ENCODE peak calls at places on chromosomes 11 and 22, in ten cellular contexts. P is AG04449; W is astrocyte of the spinal cord; J is AG10803; F is heart right ventricle; B is body of pancreas; C is CD8-positive, alpha-beta T cell; L is lower lobe of right lung; R is effector memory CD4-positive, alpha-beta T cell; G is endodermal cell. O is an unnamed sample.

GRCh38 chr11:78015878-78016277 is 7.2 kb downstream of the KCTD14 start:
- DNase-seq in F (no peak), B (no peak), G (no peak), J (no peak), C (no peak), P (no peak), L (no peak), W (no peak), R (no peak), O (no peak)

GRCh38 chr11:132312616-132313210 is 942.3 kb downstream of the NTM start:
- DNase-seq in J (peak), P (no peak), R (no peak), L (no peak), B (no peak), F (no peak), W (peak), G (peak), C (no peak), O (peak)

GRCh38 chr11:33620423-33621120 is 80.1 kb downstream of the C11orf91 start:
- DNase-seq in F (no peak), L (no peak), C (no peak), R (no peak), J (peak), B (no peak), W (peak), G (no peak), P (no peak), O (no peak)

GRCh38 chr11:73154178-73154577 is 12.1 kb upstream of the FCHSD2 start:
- DNase-seq in C (no peak), W (no peak), J (no peak), G (peak), R (no peak), F (no peak), B (peak), L (no peak), P (no peak), O (no peak)

GRCh38 chr11:17694711-17695110 is 24.7 kb upstream of the MYOD1 start:
- DNase-seq in C (no peak), J (no peak), G (no peak), F (no peak), B (no peak), L (no peak), P (no peak), R (no peak), W (no peak), O (no peak)

GRCh38 chr11:72951193-72951592 is 137.0 kb downstream of the ATG16L2 start:
- DNase-seq in F (no peak), J (peak), L (peak), R (no peak), C (no peak), G (no peak), W (no peak), P (no peak), B (peak), O (no peak)

GRCh38 chr11:106311531-106312230 is 234.2 kb downstream of the AASDHPPT start:
- DNase-seq in F (no peak), P (peak), R (no peak), C (no peak), W (no peak), G (no peak), J (peak), L (no peak), B (no peak), O (no peak)

GRCh38 chr11:112784323-112785073 is 176.7 kb upstream of the NCAM1 start:
- DNase-seq in P (no peak), W (peak), B (peak), J (peak), L (no peak), G (peak), R (no peak), F (peak), C (no peak), O (peak)

GRCh38 chr22:18110194-18110943 is at the start of gene TUBA8:
- DNase-seq in W (peak), R (no peak), F (no peak), J (peak), P (no peak), G (peak), C (no peak), B (peak), L (no peak), O (peak)

GRCh38 chr11:33630936-33631748 is 69.5 kb downstream of the C11orf91 start:
- DNase-seq in L (no peak), C (no peak), J (peak), B (no peak), P (no peak), W (no peak), G (no peak), F (no peak), R (no peak), O (no peak)

GRCh38 chr22:36486619-36487384 is 5.4 kb upstream of the TXN2 start:
- DNase-seq in L (no peak), W (peak), C (peak), F (peak), J (peak), B (peak), G (peak), R (peak), P (no peak), O (peak)

GRCh38 chr11:27171391-27171790 is 130.8 kb downstream of the BBOX1 start:
- DNase-seq in P (no peak), W (no peak), R (no peak), G (no peak), B (no peak), J (no peak), F (no peak), L (no peak), C (no peak), O (no peak)

GRCh38 chr11:47950396-47950795 is 30.0 kb upstream of the PTPRJ start:
- DNase-seq in J (no peak), R (peak), B (peak), G (no peak), C (peak), L (peak), P (no peak), W (peak), F (peak), O (no peak)

GRCh38 chr11:22567759-22568158 is 57.9 kb downstream of the FANCF start:
- DNase-seq in F (no peak), R (no peak), G (no peak), P (no peak), L (no peak), W (no peak), B (no peak), J (no peak), C (no peak), O (no peak)

GRCh38 chr11:66317766-66318575 is 1.1 kb upstream of the CD248 start:
- DNase-seq in J (peak), L (no peak), P (no peak), C (peak), B (peak), F (peak), W (peak), G (peak), R (no peak), O (peak)

GRCh38 chr11:35390737-35391682 is 28.3 kb downstream of the SLC1A2 start:
- DNase-seq in L (no peak), P (no peak), C (no peak), F (no peak), W (peak), J (peak), R (no peak), G (no peak), B (peak), O (no peak)

GRCh38 chr11:35145249-35145648 is 6.3 kb downstream of the CD44 start:
- DNase-seq in B (peak), G (no peak), F (no peak), C (no peak), L (no peak), R (no peak), J (peak), W (peak), P (no peak), O (no peak)

GRCh38 chr11:5712507-5712906 is 22.9 kb downstream of the TRIM22 start:
- DNase-seq in B (no peak), L (no peak), C (no peak), J (no peak), G (no peak), P (no peak), W (peak), R (no peak), F (no peak), O (no peak)

GRCh38 chr11:45456686-45457085 is 170.5 kb upstream of the SYT13 start:
- DNase-seq in B (no peak), G (no peak), P (no peak), W (no peak), C (no peak), L (no peak), J (no peak), R (no peak), F (no peak), O (no peak)

GRCh38 chr11:102367364-102367763 is 20.4 kb downstream of the BIRC2 start:
- DNase-seq in W (peak), B (no peak), L (no peak), J (peak), G (no peak), F (no peak), C (no peak), P (no peak), R (no peak), O (no peak)

GRCh38 chr11:9664276-9665171 is 647 bp downstream of the SWAP70 start:
- DNase-seq in L (peak), C (no peak), F (peak), G (no peak), R (no peak), J (peak), B (peak), W (peak), P (no peak), O (peak)

GRCh38 chr11:100706179-100706578 is 19.1 kb downstream of the ARHGAP42 start:
- DNase-seq in J (no peak), C (no peak), G (no peak), F (no peak), L (no peak), P (no peak), W (no peak), R (no peak), B (no peak), O (no peak)

GRCh38 chr22:47547239-47547661 is 784.8 kb downstream of the TBC1D22A start:
- DNase-seq in J (no peak), C (no peak), R (no peak), W (no peak), B (no peak), F (no peak), P (no peak), L (no peak), G (no peak), O (no peak)

GRCh38 chr11:468493-468892 is 18.4 kb downstream of the PTDSS2 start:
- DNase-seq in F (no peak), L (no peak), R (no peak), B (no peak), G (no peak), J (no peak), P (no peak), C (no peak), W (no peak), O (no peak)

GRCh38 chr11:129855086-129855485 is 39.4 kb downstream of the TMEM45B start:
- DNase-seq in L (no peak), P (no peak), W (no peak), B (no peak), R (no peak), F (no peak), J (no peak), G (no peak), C (no peak), O (no peak)

GRCh38 chr11:116855413-116855812 is 18.0 kb upstream of the APOA1 start:
- DNase-seq in J (no peak), G (no peak), B (no peak), C (no peak), L (no peak), W (no peak), F (no peak), P (no peak), R (no peak), O (no peak)
- H3K4me3 ChIP-seq in J (no peak), G (no peak), B (no peak), C (no peak), L (no peak), W (no peak), F (no peak), P (no peak), R (no peak), O (no peak)

DNA sequence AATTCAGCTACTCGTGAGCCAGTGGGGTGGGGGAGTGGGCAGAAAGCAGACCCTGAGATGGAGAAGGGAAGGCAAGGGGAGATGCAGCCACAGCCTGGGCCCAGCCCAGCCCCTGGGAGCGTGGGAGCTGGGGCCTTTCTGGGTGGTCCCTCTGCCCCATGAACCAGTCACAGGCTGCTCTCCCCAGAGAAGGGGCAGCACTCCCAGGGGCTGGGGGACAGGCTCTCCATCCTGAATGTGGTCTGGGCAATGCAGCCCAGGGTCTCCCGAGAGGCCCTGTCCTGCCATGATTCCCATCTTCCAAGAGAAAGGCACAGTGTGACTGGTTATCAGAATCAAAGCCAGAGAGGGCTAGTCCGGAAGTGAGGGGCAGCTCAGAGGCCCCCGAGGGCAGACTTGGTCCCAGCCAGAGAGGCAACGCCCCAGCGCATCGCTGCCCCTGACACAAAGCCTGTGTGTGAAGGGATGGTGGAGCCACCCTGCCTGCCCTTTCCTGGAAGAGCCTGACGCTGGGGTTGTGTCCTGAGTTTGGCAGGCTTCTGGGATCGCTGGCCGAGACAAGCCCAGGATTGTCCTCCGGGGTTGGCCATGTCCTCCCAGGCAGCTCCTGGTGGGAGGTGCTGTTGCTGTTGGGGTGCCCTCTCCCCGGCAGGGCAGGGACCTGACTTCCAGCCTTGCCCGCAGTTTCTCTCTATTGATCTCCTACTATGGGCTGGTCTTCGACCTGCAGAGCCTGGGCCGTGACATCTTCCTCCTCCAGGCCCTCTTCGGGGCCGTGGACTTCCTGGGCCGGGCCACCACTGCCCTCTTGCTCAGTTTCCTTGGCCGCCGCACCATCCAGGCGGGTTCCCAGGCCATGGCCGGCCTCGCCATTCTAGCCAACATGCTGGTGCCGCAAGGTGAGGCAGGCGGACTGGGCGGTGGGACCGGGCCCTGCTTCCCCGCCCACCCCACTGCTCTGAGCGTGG is 23.8 kb upstream of the SLC22A12 start:
- DNase-seq in B (no peak), C (no peak), L (peak), P (no peak), R (no peak), J (no peak), F (no peak), W (no peak), G (peak), O (no peak)
- H3K4me3 ChIP-seq in B (no peak), C (no peak), L (no peak), P (no peak), R (no peak), J (no peak), F (no peak), W (no peak), G (no peak), O (no peak)

DNA sequence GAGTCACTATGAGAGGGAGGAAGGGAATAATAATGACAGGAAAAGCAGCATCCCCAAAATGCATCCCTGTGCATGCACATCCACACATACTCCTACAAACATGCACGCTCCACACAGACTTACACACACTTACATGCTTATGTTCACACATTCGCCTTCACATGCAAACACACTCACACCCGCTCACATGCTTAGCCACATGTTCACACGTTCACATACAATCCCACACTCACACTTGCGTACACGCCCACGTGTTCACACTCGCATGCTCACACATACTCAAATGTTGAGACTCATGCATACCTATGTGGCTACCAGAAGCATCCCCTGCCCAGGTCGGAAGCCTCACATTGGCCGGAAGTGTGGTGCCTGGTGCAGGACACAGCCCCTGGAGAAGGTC is 372.1 kb downstream of the MN1 start:
- DNase-seq in R (no peak), F (no peak), W (no peak), B (no peak), J (no peak), C (no peak), G (no peak), L (no peak), P (no peak), O (no peak)
- H3K4me3 ChIP-seq in R (no peak), F (no peak), W (no peak), B (no peak), J (no peak), C (no peak), G (no peak), L (no peak), P (no peak), O (no peak)

DNA sequence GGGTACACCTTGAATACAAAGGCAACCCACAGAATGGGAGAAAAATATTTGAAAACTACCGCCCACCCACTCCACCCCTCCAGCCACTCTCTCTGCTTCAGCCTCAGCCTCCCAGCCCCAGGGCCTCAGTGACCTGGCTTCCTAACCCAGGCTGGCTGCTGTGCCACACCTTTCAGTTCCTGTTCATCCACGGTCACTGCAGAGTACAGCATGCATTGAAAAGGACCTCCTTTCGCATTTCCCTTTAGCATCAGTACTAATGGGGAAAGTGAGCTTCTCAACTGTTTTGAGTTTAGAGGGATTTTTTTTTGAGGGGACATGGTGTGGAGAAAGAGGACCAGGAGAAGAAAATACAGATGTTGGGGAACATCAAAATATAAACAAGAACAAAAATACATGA is 28.7 kb upstream of the SERPIND1 start:
- DNase-seq in L (no peak), J (no peak), P (no peak), C (no peak), B (no peak), W (no peak), F (no peak), R (no peak), G (no peak), O (no peak)
- H3K4me3 ChIP-seq in L (no peak), J (no peak), P (no peak), C (no peak), B (no peak), W (no peak), F (no peak), R (no peak), G (no peak), O (no peak)

DNA sequence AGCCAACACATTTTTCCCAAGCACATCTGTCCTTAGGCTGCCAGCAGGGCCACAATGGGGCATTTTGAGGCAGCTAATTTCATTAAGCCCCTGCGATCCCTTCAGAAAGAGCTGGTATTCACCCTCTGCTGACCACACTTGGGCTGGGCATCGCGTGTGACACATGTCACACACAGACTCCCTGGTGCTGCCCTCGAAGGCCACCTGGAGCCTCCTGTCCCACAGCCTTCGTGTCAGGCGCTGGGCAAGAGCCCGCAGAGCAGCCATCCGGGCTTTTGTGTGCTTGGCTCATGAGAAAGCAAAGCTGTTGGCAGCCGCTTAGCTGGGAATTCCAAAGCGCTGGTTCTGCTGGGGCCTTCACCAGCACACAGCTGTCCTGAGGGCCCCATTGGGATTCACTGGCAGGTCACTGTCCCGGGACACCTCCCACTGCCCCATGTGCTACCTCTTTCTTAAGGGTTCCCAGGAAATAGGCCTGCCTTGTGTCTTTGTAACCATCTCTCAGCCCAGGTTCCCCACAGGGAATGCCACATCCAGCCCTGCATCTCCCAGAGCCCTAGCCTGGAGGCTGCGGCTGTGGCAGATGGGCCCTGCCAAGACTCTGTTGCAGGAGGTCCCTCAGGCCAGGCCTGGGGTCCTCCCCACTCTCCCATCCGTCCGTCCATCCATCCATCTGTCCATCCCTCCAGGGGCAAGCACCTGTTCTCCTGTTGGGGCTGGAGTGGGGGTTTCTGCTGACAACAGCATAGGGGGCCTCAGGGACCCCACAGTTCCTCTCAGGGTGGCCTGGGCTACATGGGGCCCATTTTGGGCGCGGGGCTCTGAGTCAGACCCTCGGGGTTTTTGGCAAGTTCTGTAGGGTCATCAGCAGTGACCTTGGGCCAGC is 4.9 kb downstream of the CLDN5 start:
- DNase-seq in P (no peak), B (no peak), R (no peak), J (no peak), C (no peak), L (no peak), G (peak), F (no peak), W (no peak), O (no peak)
- H3K4me3 ChIP-seq in P (no peak), B (no peak), R (no peak), J (no peak), C (no peak), L (no peak), G (no peak), F (no peak), W (no peak), O (no peak)

GRCh38 chr22:42283288-42284229 is 13.1 kb upstream of the TCF20 start:
- DNase-seq in P (no peak), W (no peak), F (no peak), L (peak), G (peak), B (no peak), J (no peak), R (no peak), C (no peak), O (no peak)
- H3K4me3 ChIP-seq in P (peak), W (no peak), F (peak), L (peak), G (no peak), B (no peak), J (peak), R (peak), C (peak), O (no peak)

GRCh38 chr11:118804094-118804493 is 13.1 kb upstream of the DDX6 start:
- DNase-seq in F (no peak), G (no peak), B (no peak), J (no peak), P (no peak), L (no peak), W (no peak), C (no peak), R (no peak), O (no peak)
- H3K4me3 ChIP-seq in F (no peak), G (no peak), B (no peak), J (no peak), P (no peak), L (no peak), W (no peak), C (no peak), R (no peak), O (no peak)

GRCh38 chr11:64638017-64638664 is 47.1 kb downstream of the SLC22A12 start:
- DNase-seq in L (no peak), B (no peak), C (no peak), R (no peak), W (no peak), G (peak), J (no peak), P (no peak), F (no peak), O (no peak)
- H3K4me3 ChIP-seq in L (no peak), B (no peak), C (no peak), R (no peak), W (no peak), G (peak), J (no peak), P (no peak), F (peak), O (no peak)

O was measured in WERI-Rb-1.